ENCODE peak calls at places on chromosomes 2 and 18, in four cellular contexts. D, B, X and Y are unnamed samples.

GRCh38 chr2:241592126-241592845 is 33.7 kb downstream of the BOK start:
- DNase-seq in D (no peak), B (no peak), X (no peak), Y (no peak)

GRCh38 chr2:25347846-25348245 is 6.1 kb upstream of the DNMT3A start:
- DNase-seq in D (no peak), B (no peak), X (no peak), Y (no peak)

GRCh38 chr2:192042126-192042525 is 152.6 kb downstream of the TMEFF2 start:
- DNase-seq in D (no peak), B (no peak), X (no peak), Y (no peak)

GRCh38 chr2:69773201-69773600 is 31.3 kb downstream of the ANXA4 start:
- DNase-seq in D (no peak), B (peak), X (no peak), Y (no peak)

GRCh38 chr18:62485684-62486083 is 37.1 kb upstream of the ZCCHC2 start:
- DNase-seq in D (peak), B (peak), X (no peak), Y (peak)

GRCh38 chr2:182716665-182716990 is 571 bp downstream of the DNAJC10 start:
- DNase-seq in D (peak), B (no peak), X (no peak), Y (peak)

GRCh38 chr2:223787358-223787757 is 50.0 kb downstream of the AP1S3 start:
- DNase-seq in D (no peak), B (no peak), X (no peak), Y (no peak)

GRCh38 chr18:63476666-63477065 is at the start of gene SERPINB5:
- DNase-seq in D (peak), B (no peak), X (peak), Y (peak)

GRCh38 chr2:168192143-168192785 is 55.1 kb downstream of the STK39 start:
- DNase-seq in D (no peak), B (no peak), X (no peak), Y (no peak)

GRCh38 chr2:202133556-202134245 is 60.6 kb downstream of the KIAA2012 start:
- DNase-seq in D (no peak), B (no peak), X (no peak), Y (no peak)

GRCh38 chr2:72985136-72985535 is 67.8 kb downstream of the EMX1 start:
- DNase-seq in D (no peak), B (no peak), X (peak), Y (no peak)
- H3K27ac ChIP-seq in D (no peak), B (no peak), X (no peak), Y (no peak)

GRCh38 chr2:65389476-65389875 is 42.9 kb downstream of the SPRED2 start:
- DNase-seq in D (no peak), B (no peak), X (no peak), Y (no peak)

GRCh38 chr2:65388626-65389390 is 43.6 kb downstream of the SPRED2 start:
- DNase-seq in D (no peak), B (no peak), X (no peak), Y (no peak)

GRCh38 chr2:65388051-65388531 is 44.3 kb downstream of the SPRED2 start:
- DNase-seq in D (no peak), B (no peak), X (no peak), Y (no peak)

GRCh38 chr2:65386340-65386739 is 46.1 kb downstream of the SPRED2 start:
- DNase-seq in D (no peak), B (no peak), X (no peak), Y (no peak)

DNA sequence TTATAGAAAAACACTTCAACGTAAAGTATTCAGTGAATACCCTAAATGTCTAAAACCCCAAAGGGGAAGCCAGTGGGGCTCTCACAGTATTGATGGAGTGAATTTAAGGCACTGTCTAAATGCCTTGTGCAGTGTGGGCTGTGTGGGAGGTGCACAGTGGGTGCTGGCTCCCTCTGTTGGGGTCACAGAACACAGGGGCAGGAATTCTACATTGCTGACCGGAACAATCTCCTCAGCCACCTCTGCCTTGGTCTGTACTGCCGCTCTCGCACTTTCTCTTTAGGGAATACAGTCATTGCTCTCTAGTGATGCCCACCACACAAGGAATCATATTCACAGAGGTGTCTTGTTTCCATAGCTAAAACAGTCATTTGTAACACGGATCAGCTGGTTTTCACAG is 45.4 kb downstream of the SPRED2 start:
- DNase-seq in D (no peak), B (no peak), X (no peak), Y (no peak)
- TF ChIP-seq CTCF in D (no peak), B (no peak), X (no peak), Y (no peak)

DNA sequence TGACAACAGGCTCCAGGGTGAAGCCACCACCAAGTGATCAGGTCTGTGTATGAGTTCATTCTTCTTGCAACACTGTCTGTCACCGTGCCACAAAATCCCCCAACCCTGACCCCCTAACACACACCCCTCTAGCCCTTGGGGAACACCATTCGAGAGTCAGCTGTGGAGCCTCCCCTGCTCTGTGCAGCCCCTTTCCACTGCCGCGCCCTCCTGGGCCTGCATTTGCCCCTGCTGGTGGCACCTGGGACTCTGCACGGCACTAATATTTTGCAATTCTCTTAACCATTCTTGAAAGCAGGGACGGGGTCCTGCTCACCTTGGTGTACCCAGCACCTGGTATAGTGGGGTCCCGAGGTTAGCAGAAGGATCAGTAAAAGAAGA is 124.0 kb downstream of the HDAC4 start:
- DNase-seq in D (no peak), B (no peak), X (no peak), Y (no peak)
- H3K27ac ChIP-seq in D (no peak), B (peak), X (no peak), Y (no peak)

DNA sequence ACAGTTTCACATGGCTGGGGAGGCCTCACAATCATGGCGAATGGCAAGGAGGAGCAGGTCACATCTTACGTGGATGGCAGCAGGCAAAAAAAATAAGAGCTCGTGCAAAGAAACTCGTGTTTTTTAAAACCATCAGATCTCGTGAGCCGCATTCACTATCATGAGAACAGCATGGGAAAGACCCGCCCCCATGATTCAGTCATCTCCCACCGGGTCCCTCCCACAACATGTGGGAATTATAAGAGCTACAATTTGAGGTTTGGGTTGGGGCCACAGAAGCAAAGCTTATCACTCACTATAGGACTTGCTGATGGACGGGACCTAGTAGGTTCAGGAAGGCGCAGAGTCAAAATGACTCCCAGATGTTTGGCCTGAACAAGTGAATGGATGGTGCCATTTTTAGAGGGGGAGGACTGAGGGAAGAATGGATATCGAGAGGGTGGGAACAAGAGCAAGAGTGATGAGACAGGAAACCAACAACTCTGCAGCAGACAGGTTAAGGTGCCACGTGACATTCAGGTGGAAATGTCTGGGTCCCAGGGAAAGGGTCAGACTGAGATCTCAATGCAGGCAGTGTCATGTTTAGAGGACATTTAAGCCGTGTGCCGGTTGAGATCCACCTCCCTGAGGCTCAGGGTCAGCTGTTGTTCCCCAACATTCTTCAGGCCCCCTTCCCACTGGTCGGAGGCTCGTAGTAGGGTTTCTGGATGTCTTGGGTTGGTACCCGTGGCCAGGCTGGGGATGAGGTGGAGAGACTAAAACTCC is 85.7 kb downstream of the MYCN start:
- DNase-seq in D (no peak), B (no peak), X (no peak), Y (no peak)
- TF ChIP-seq CTCF in D (no peak), B (no peak), X (no peak), Y (no peak)

DNA sequence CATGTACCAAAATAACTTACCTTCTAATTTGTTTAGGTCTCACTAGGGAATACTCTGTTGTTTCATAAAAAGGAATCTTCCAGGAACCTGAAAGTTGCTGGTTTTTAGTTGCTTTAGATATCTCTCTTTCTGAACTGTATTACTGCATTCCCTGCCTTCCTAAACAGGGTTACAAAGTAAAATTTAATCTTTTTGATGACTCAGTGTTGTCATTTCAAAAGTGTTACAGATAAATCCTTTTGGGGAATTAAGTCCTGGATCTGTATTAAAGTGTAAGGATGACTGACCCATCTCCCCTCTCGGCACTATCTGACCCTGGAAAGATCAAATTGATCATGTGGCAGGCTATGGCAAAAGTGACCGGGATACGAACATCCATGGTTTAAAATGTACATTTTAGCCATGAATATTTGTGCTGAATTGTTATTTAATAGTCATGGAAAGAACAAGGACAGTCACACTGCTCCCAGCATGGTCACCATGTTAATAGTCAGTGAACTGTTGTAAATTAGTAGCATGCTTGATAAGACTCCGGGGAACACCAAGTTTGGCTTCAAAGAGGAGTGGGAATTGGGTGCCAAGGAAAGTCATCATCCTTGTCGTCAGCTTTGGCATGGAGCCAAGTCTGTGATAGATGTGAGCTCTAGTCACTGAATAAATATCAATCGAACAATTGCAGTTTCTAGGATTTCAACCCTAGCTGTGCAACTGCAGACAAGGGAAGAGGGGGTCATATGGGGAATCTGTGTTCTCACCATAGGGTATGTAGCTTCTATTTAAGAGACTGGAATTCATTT is 4.2 kb downstream of the PLEKHA3 start:
- DNase-seq in D (no peak), B (no peak), X (no peak), Y (peak)
- H3K27ac ChIP-seq in D (no peak), B (no peak), X (no peak), Y (no peak)

GRCh38 chr2:58081000-58081399 is 34.4 kb downstream of the VRK2 start:
- DNase-seq in D (peak), B (no peak), X (no peak), Y (no peak)
- TF ChIP-seq CTCF in D (no peak), B (no peak), X (no peak), Y (no peak)

DNA sequence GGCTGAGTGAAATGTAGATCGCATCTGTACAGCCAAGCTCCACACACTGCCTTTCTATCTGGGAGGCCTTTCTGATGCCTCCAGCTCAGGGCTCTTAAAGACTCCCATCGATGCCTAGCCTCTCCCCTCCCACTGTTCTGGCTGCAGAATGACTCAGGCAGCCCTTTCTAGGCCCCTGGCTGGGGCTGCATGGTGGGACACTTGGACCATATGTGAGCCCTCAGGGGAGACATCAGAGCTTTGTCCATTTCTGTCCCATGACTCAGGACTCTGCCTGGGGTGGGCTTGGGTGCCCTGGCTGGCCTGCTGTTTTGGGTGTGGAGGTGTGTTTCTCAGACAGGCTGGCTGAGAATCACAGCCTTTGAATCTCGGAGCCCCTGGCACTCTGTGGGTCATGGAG is 101.3 kb downstream of the CELF4 start:
- DNase-seq in D (no peak), B (no peak), X (no peak), Y (no peak)
- H3K27ac ChIP-seq in D (no peak), B (no peak), X (no peak), Y (no peak)

DNA sequence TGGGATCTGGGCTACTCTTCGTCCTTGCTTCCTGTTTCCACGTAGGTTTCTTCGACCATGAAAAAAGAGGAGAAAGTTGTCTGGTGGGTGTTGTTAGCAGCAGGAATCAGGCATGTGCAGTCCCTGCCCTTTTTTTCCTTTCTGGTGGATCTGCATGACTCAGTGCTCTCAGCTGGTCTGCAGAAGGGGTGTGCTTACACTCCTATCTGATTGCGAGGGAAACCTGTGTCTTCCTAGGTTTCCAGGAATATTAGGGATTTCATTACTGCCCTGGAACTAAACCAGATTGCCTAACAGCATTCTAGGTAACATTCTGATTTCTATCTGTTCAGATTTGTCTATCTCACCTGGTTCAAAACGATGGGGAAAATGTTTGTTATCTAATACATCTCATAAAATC is 174.3 kb downstream of the CCDC102B start:
- DNase-seq in D (no peak), B (no peak), X (no peak), Y (no peak)
- TF ChIP-seq CTCF in D (no peak), B (no peak), X (no peak), Y (no peak)

GRCh38 chr2:239139101-239139500 is 261.7 kb downstream of the HDAC4 start:
- DNase-seq in D (no peak), B (no peak), X (no peak), Y (no peak)

GRCh38 chr2:239139566-239139965 is 261.3 kb downstream of the HDAC4 start:
- DNase-seq in D (no peak), B (no peak), X (no peak), Y (no peak)

GRCh38 chr2:239137890-239138283 is 262.9 kb downstream of the HDAC4 start:
- DNase-seq in D (no peak), B (no peak), X (no peak), Y (no peak)

GRCh38 chr2:239137165-239137889 is 263.5 kb downstream of the HDAC4 start:
- DNase-seq in D (no peak), B (no peak), X (no peak), Y (no peak)

DNA sequence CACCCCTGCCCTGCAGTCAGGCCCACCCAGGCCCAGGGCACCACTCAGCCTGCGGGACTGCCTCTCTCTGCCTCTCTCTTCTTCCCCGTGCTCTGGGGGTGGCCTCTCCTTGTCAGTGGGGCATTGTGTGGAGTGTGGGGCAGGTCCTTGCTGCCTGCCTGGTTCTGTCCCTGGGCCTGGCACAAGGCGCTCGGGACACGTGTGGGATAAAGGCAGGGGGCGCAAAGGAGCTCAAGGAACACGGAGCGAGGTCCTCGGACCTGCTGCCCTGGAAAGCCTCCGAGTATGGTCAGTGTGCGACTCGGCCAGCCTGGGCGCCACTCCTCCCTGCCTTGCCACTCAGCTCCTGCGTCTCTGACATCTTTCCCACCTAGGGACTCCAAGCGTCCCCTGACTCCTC is 262.2 kb downstream of the HDAC4 start:
- DNase-seq in D (no peak), B (no peak), X (no peak), Y (no peak)
- H3K27ac ChIP-seq in D (no peak), B (no peak), X (no peak), Y (no peak)

DNA sequence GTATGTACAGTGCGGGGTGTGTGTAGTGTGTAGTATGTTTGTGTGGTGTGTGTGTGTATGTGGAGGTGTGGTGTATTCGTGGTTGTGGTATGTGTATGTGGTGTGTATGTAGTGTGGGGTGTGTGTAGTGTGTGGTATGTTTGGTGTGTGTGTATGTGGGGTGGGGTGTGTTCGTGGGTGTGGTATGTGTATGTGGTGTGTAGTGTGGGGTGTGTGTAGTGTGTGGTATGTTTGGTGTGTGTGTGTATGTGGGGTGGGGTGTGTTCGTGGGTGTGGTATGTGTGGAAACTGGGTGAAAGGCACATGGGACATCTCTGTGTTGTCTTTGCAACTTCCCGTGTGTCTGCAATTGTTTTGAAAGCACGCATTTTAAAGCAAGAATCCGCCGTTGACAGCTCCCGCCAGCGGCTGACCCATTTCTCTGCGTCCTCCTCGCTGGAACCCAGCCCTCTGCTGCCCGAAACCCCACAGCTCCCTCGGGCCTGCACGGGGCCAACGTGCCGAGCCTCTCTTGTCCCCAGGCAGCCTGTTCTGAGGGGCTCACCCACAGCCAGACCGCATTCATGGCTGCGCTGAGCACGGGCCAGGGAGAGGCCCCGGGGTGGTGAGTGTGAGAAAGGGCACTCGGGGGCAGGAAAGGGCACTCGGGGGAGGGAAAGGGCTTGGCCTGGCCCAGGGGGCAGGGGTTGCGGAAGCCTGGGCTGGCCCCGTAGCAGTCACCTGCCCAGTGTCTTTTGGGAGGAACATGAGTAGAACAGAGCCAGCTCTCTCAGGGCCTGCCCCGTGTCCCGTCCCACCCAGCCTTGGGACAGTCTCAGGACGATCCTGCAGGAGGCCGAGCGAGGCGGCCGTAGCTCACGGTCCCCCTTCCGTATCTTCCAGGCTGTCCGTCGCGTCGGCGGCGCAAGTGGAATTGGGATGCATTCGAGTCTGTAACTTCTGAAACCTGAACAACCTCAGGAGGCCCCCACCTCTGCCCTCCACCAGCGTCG is 61.4 kb downstream of the TWIST2 start:
- DNase-seq in D (no peak), B (no peak), X (no peak), Y (peak)
- TF ChIP-seq CTCF in D (no peak), B (no peak), X (no peak), Y (no peak)